ENCODE peak calls at places on chromosomes 3 and 15, in nine cellular contexts. H, O, F, M, W, Z, D, U and X are unnamed samples.

GRCh38 chr3:53495518-53496501 is 1.4 kb downstream of the CACNA1D start:
- DNase-seq in H (peak), O (peak), F (no peak), M (no peak), W (peak), Z (peak), D (no peak), U (no peak), X (no peak)

GRCh38 chr15:59553879-59554735 is 57.5 kb upstream of the GCNT3 start:
- DNase-seq in H (no peak), O (no peak), F (no peak), M (peak), W (no peak), Z (no peak), D (no peak), U (peak), X (peak)

GRCh38 chr3:63481627-63482026 is 170.8 kb upstream of the SNTN start:
- DNase-seq in H (no peak), O (no peak), F (no peak), M (no peak), W (no peak), Z (no peak), D (no peak), U (no peak), X (no peak)

GRCh38 chr3:78872195-78872594 is 895.6 kb downstream of the ROBO1 start:
- DNase-seq in H (no peak), O (no peak), F (no peak), M (peak), W (no peak), Z (no peak), D (no peak), U (peak), X (no peak)

GRCh38 chr3:143240921-143241320 is 121.3 kb downstream of the CHST2 start:
- DNase-seq in H (no peak), O (no peak), F (no peak), M (no peak), W (no peak), Z (no peak), D (no peak), U (no peak), X (peak)

GRCh38 chr3:11514191-11514770 is 129.4 kb downstream of the VGLL4 start:
- DNase-seq in H (no peak), O (no peak), F (no peak), M (peak), W (no peak), Z (no peak), D (peak), U (peak), X (peak)

GRCh38 chr3:21621396-21621695 is 129.7 kb downstream of the ZNF385D start:
- DNase-seq in H (no peak), O (no peak), F (no peak), M (peak), W (no peak), Z (no peak), D (no peak), U (peak), X (peak)

GRCh38 chr3:150300847-150301517 is 107.1 kb upstream of the TSC22D2 start:
- DNase-seq in H (no peak), O (no peak), F (no peak), M (no peak), W (no peak), Z (no peak), D (no peak), U (no peak), X (peak)

GRCh38 chr15:73996939-73997338 is 2.4 kb downstream of the PML start:
- DNase-seq in H (no peak), O (no peak), F (peak), M (no peak), W (no peak), Z (no peak), D (no peak), U (peak), X (peak)

GRCh38 chr15:25830844-25831443 is 32.2 kb downstream of the ATP10A start:
- DNase-seq in H (no peak), O (no peak), F (no peak), M (peak), W (no peak), Z (peak), D (peak), U (peak), X (peak)
- H3K4me3 ChIP-seq in H (no peak), O (no peak), F (no peak), M (peak), W (no peak), Z (no peak), D (no peak), U (peak), X (peak)

GRCh38 chr3:146020969-146021368 is 140.0 kb downstream of the PLOD2 start:
- DNase-seq in H (no peak), O (no peak), F (peak), M (no peak), W (no peak), Z (no peak), D (no peak), U (no peak), X (peak)
- TF ChIP-seq CTCF in H (no peak), O (no peak), F (no peak), M (no peak), W (peak), Z (no peak), D (no peak), U (peak), X (no peak)

GRCh38 chr3:45666729-45667440 is 22.3 kb upstream of the SACM1L start:
- DNase-seq in H (peak), O (peak), F (no peak), M (no peak), W (no peak), Z (no peak), D (no peak), U (peak), X (peak)

GRCh38 chr3:45667569-45667967 is 21.6 kb upstream of the SACM1L start:
- DNase-seq in H (no peak), O (no peak), F (no peak), M (no peak), W (no peak), Z (no peak), D (no peak), U (no peak), X (no peak)

GRCh38 chr3:45676248-45677044 is 12.8 kb upstream of the SACM1L start:
- DNase-seq in H (no peak), O (no peak), F (peak), M (no peak), W (no peak), Z (no peak), D (no peak), U (no peak), X (no peak)

GRCh38 chr3:45673273-45673672 is 15.9 kb upstream of the SACM1L start:
- DNase-seq in H (no peak), O (no peak), F (no peak), M (no peak), W (no peak), Z (no peak), D (no peak), U (no peak), X (no peak)

GRCh38 chr3:45670995-45671394 is 18.2 kb upstream of the SACM1L start:
- DNase-seq in H (no peak), O (no peak), F (no peak), M (no peak), W (no peak), Z (no peak), D (peak), U (peak), X (peak)
- H3K4me3 ChIP-seq in H (no peak), O (no peak), F (no peak), M (no peak), W (no peak), Z (no peak), D (no peak), U (no peak), X (no peak)

GRCh38 chr3:66501483-66502266 is 853 bp upstream of the LRIG1 start:
- DNase-seq in H (no peak), O (no peak), F (no peak), M (no peak), W (no peak), Z (no peak), D (peak), U (no peak), X (no peak)
- TF ChIP-seq CTCF in H (no peak), O (no peak), F (no peak), M (no peak), W (no peak), Z (no peak), D (no peak), U (peak), X (peak)

DNA sequence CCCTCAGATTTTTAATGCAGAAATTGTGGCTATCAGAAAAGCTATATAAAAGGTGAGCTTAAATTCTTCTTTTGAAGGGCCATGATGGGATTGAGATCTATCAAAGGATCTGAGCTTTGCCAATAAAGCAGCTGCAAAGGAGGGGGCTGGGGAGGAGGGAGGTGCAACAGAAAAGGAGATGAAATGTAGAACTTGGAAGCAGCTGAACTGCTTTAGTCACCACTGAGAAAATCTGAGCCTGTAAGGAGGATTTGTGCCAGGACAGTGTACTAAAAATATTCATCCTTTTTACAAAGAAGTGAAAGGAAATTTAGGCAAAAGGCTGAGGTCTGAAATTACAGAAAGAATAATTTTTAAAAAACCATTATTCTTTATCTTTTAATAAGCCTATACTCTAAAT is 10.3 kb downstream of the TSPAN3 start:
- DNase-seq in H (peak), O (no peak), F (no peak), M (no peak), W (no peak), Z (no peak), D (no peak), U (peak), X (peak)
- H3K4me3 ChIP-seq in H (no peak), O (no peak), F (no peak), M (no peak), W (no peak), Z (peak), D (no peak), U (no peak), X (no peak)

GRCh38 chr3:43206632-43207031 is 79.7 kb upstream of the SNRK start:
- DNase-seq in H (no peak), O (no peak), F (no peak), M (no peak), W (no peak), Z (no peak), D (no peak), U (no peak), X (no peak)
- TF ChIP-seq CTCF in H (no peak), O (no peak), F (no peak), M (no peak), W (peak), Z (no peak), D (no peak), U (no peak), X (no peak)

GRCh38 chr3:147393261-147393964 is 12.9 kb downstream of the ZIC4 start:
- DNase-seq in H (peak), O (peak), F (no peak), M (no peak), W (no peak), Z (peak), D (no peak), U (no peak), X (no peak)
- H3K4me3 ChIP-seq in H (peak), O (peak), F (no peak), M (no peak), W (no peak), Z (peak), D (peak), U (no peak), X (peak)